ENCODE peak calls at places on chromosomes 4 and X, in five cellular contexts. O is psoas muscle, Z is ecto neural progenitor cell, R is AG08396, S is NCI-H748 treated with DMSO at 0.1 percent for 48 hours. F is an unnamed sample.

GRCh38 chr4:40233227-40233626 is 36.4 kb downstream of the RHOH start:
- DNase-seq in Z (no peak), R (no peak), O (no peak), S (no peak), F (no peak)

GRCh38 chrX:31071262-31071661 is 579 bp downstream of the FTHL17 start:
- DNase-seq in S (no peak), O (no peak), Z (no peak), R (no peak), F (no peak)

GRCh38 chr4:38099908-38100407 is 139.8 kb downstream of the PTTG2 start:
- DNase-seq in O (no peak), R (peak), Z (no peak), S (no peak), F (no peak)

GRCh38 chrX:11100281-11101035 is 10.7 kb upstream of the HCCS start:
- DNase-seq in S (peak), O (no peak), Z (peak), R (peak), F (peak)

GRCh38 chr4:78644744-78645330 is 93.3 kb downstream of the ANXA3 start:
- DNase-seq in R (peak), Z (no peak), S (peak), O (peak), F (peak)

GRCh38 chrX:118627084-118627758 is 100.2 kb upstream of the IL13RA1 start:
- DNase-seq in S (peak), O (no peak), R (no peak), Z (no peak), F (peak)

GRCh38 chrX:21745756-21746155 is 12.2 kb downstream of the SMPX start:
- DNase-seq in R (peak), S (no peak), O (peak), Z (no peak), F (peak)

GRCh38 chrX:53654378-53654777 is 32.1 kb downstream of the HUWE1 start:
- DNase-seq in S (no peak), Z (no peak), R (no peak), O (no peak), F (no peak)

GRCh38 chr4:96097040-96097607 is 257.2 kb downstream of the PDHA2 start:
- DNase-seq in Z (no peak), R (no peak), O (no peak), S (no peak), F (no peak)

GRCh38 chrX:122641826-122642225 is 542.3 kb upstream of the GRIA3 start:
- DNase-seq in R (no peak), S (no peak), O (no peak), Z (no peak), F (no peak)

GRCh38 chrX:102546818-102547493 is 30.4 kb upstream of the TMSB15A start:
- DNase-seq in R (no peak), S (peak), O (no peak), Z (no peak), F (no peak)

GRCh38 chr4:155602351-155603140 is 64.1 kb upstream of the GUCY1A1 start:
- DNase-seq in Z (no peak), O (no peak), S (no peak), R (no peak), F (no peak)

GRCh38 chr4:176090115-176090514 is 24.5 kb downstream of the WDR17 start:
- DNase-seq in S (no peak), Z (no peak), R (no peak), O (peak), F (peak)

GRCh38 chr4:169014581-169014980 is 4.5 kb upstream of the CBR4 start:
- DNase-seq in O (no peak), S (no peak), Z (no peak), R (no peak), F (no peak)

GRCh38 chrX:96407501-96407900 is 277.1 kb upstream of the DIAPH2 start:
- DNase-seq in O (no peak), Z (no peak), S (no peak), R (peak), F (no peak)

GRCh38 chrX:9786839-9787635 is 808 bp downstream of the SHROOM2 start:
- DNase-seq in S (no peak), Z (peak), R (no peak), O (no peak), F (no peak)

GRCh38 chr4:86848732-86849617 is at the start of gene SLC10A6:
- DNase-seq in R (no peak), S (no peak), O (no peak), Z (no peak), F (no peak)

GRCh38 chrX:16148896-16149295 is 18.4 kb upstream of the MAGEB17 start:
- DNase-seq in S (no peak), O (no peak), R (no peak), Z (no peak), F (no peak)

GRCh38 chr4:117793786-117794369 is 240.4 kb upstream of the NDST3 start:
- DNase-seq in S (no peak), Z (no peak), O (no peak), R (no peak), F (no peak)

GRCh38 chr4:132218406-132218805 is 930.7 kb upstream of the PCDH10 start:
- DNase-seq in Z (no peak), O (no peak), R (no peak), S (no peak), F (no peak)

GRCh38 chrX:40096395-40097091 is 1.2 kb downstream of the BCOR start:
- DNase-seq in R (peak), O (peak), S (peak), Z (peak), F (peak)

GRCh38 chr4:117770269-117771087 is 263.8 kb upstream of the NDST3 start:
- DNase-seq in S (no peak), O (peak), Z (no peak), R (no peak), F (no peak)

GRCh38 chr4:127995776-127996175 is 30.6 kb downstream of the ABHD18 start:
- DNase-seq in O (no peak), R (no peak), S (no peak), Z (no peak), F (no peak)

GRCh38 chr4:128310266-128310697 is 22.7 kb upstream of the PGRMC2 start:
- DNase-seq in Z (peak), O (peak), R (no peak), S (no peak), F (no peak)

GRCh38 chr4:85979276-85979675 is 380.6 kb downstream of the MAPK10 start:
- DNase-seq in O (no peak), R (no peak), Z (no peak), S (no peak), F (no peak)

GRCh38 chrX:46912673-46913491 is 661 bp downstream of the JADE3 start:
- DNase-seq in S (no peak), O (peak), R (peak), Z (peak), F (peak)

GRCh38 chr4:186693894-186694293 is 29.8 kb downstream of the FAT1 start:
- DNase-seq in Z (no peak), O (no peak), R (no peak), S (no peak), F (no peak)

GRCh38 chr4:180059216-180059881 is 2183.9 kb upstream of the TENM3 start:
- DNase-seq in R (peak), S (peak), Z (peak), O (peak), F (peak)

GRCh38 chrX:18677140-18677834 is 5.4 kb upstream of the RS1 start:
- DNase-seq in Z (no peak), R (no peak), S (no peak), O (no peak), F (peak)

GRCh38 chr4:72169861-72170260 is 138.1 kb downstream of the NPFFR2 start:
- DNase-seq in S (no peak), O (no peak), R (no peak), Z (no peak), F (no peak)